ENCODE peak calls at places on chromosomes 13 and 19, in four cellular contexts. One of them, this sample, is unnamed.

GRCh38 chr13:25067054-25067453 is 28.9 kb upstream of the PABPC3 start:
- DNase-seq in fibroblast of pulmonary artery: no peak
- DNase-seq in astrocyte of the spinal cord: no peak
- DNase-seq in endodermal cell: no peak
- DNase-seq in this sample: no peak

GRCh38 chr19:38702278-38702677 is 42.0 kb downstream of the CAPN12 start:
- DNase-seq in fibroblast of pulmonary artery: no peak
- DNase-seq in astrocyte of the spinal cord: no peak
- DNase-seq in endodermal cell: no peak
- DNase-seq in this sample: no peak

GRCh38 chr13:51318015-51318414 is 21.5 kb upstream of the SERPINE3 start:
- DNase-seq in fibroblast of pulmonary artery: no peak
- DNase-seq in astrocyte of the spinal cord: no peak
- DNase-seq in endodermal cell: peak
- DNase-seq in this sample: no peak

GRCh38 chr19:39397360-39398296 is 6.5 kb downstream of the MED29 start:
- DNase-seq in fibroblast of pulmonary artery: peak
- DNase-seq in astrocyte of the spinal cord: peak
- DNase-seq in endodermal cell: peak
- DNase-seq in this sample: no peak

GRCh38 chr13:22063416-22064124 is 392.7 kb downstream of the FGF9 start:
- DNase-seq in fibroblast of pulmonary artery: no peak
- DNase-seq in astrocyte of the spinal cord: no peak
- DNase-seq in endodermal cell: no peak
- DNase-seq in this sample: no peak

GRCh38 chr19:50378169-50378862 is 2.1 kb downstream of the NR1H2 start:
- DNase-seq in fibroblast of pulmonary artery: no peak
- DNase-seq in astrocyte of the spinal cord: no peak
- DNase-seq in endodermal cell: no peak
- DNase-seq in this sample: no peak

GRCh38 chr19:49687150-49687549 is 2.2 kb upstream of the ADM5 start:
- DNase-seq in fibroblast of pulmonary artery: no peak
- DNase-seq in astrocyte of the spinal cord: no peak
- DNase-seq in endodermal cell: no peak
- DNase-seq in this sample: no peak

GRCh38 chr19:41339936-41340335 is 13.8 kb downstream of the TGFB1 start:
- DNase-seq in fibroblast of pulmonary artery: peak
- DNase-seq in astrocyte of the spinal cord: no peak
- DNase-seq in endodermal cell: no peak
- DNase-seq in this sample: no peak

GRCh38 chr19:48837081-48837524 is 812 bp upstream of the HSD17B14 start:
- DNase-seq in fibroblast of pulmonary artery: peak
- DNase-seq in astrocyte of the spinal cord: peak
- DNase-seq in endodermal cell: peak
- DNase-seq in this sample: no peak

DNA sequence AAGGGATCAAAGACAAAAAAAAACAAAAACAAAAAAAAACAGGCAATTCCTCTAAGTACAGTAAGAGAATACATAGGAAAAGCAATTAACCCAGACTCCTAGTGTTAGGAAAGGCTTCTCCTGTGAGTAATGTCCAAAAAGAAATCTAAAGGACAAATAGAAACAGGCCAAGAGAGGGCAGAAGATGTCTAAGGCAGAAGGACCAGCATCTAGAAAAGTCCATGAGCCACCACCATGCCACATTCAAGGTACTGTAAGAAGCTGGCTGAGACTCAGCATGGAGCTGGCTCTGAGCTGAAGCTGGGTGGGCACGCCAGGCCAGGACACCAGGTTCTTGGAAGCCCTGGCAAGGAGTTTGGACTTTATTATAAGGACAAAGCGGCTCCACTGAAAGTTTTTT is 118.1 kb upstream of the FRY start:
- DNase-seq in fibroblast of pulmonary artery: no peak
- DNase-seq in astrocyte of the spinal cord: peak
- DNase-seq in endodermal cell: no peak
- DNase-seq in this sample: no peak
- TF ChIP-seq CTCF in fibroblast of pulmonary artery: no peak
- TF ChIP-seq CTCF in astrocyte of the spinal cord: no peak
- TF ChIP-seq CTCF in endodermal cell: no peak
- TF ChIP-seq CTCF in this sample: no peak

DNA sequence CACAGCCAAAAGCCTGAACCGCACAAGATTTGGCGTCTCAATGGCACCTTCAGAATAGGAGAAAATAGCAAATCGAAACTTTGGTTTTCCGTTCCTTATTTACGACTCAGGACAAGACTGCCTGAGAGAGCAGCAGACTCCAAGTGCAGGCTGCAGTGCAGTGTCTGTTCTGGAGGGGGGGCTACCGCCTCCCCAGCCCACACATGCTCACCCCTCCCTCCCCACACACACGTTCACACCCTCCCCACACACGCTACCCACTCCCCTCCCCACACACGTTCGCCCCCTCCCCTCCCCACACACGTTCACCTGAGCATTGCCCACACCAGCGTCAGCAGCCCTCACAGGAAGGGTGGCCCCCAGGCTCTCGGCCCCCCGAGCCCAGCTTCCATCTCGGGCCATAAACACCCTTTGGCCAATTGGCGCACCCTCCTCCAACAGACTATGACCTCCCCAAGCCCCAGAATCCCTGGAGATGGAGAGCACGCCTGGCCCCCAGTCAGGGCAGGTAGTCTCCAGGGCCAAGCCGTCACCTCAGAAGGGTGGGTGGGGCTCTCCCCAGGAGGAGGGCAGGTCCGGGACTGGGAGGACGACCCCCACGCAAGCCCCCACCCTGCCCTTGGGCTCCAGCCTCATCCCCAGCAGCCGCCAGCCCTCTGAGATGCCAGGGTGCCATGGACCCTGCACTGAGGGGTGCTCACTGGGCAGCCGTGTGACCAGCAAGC is 27.6 kb downstream of the RASA3 start:
- DNase-seq in fibroblast of pulmonary artery: no peak
- DNase-seq in astrocyte of the spinal cord: no peak
- DNase-seq in endodermal cell: peak
- DNase-seq in this sample: no peak
- H3K4me3 ChIP-seq in fibroblast of pulmonary artery: no peak
- H3K4me3 ChIP-seq in astrocyte of the spinal cord: no peak
- H3K4me3 ChIP-seq in endodermal cell: no peak
- H3K4me3 ChIP-seq in this sample: no peak

DNA sequence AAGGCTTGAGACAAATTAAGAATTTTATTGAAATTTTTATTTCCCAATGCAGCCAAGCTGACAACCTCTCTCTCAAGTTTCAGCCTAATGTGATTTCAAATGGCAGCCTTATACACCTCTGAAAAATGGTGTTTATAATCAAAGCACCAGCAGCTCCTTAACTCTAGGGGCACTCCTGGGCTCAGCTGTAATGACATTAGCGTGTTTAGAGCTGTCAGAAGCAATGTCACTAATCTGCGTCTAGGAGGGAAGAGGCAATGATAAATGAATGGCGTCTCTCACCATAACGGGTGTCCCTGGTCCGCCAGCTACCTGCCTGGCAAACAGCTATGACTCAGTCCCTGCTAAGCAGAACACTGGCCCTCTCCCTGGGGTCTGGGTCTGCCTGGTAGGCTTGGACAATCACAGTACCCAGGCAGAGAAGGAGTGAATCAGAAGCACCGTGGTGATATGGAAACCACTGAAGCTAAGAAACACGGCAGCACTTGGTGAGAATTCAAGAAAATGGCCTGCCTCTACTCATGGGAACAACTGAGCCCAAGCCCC is 131.8 kb upstream of the VSTM2B start:
- DNase-seq in fibroblast of pulmonary artery: no peak
- DNase-seq in astrocyte of the spinal cord: no peak
- DNase-seq in endodermal cell: no peak
- DNase-seq in this sample: no peak
- TF ChIP-seq CTCF in fibroblast of pulmonary artery: no peak
- TF ChIP-seq CTCF in astrocyte of the spinal cord: no peak
- TF ChIP-seq CTCF in endodermal cell: peak
- TF ChIP-seq CTCF in this sample: no peak

GRCh38 chr19:54247106-54247930 is 4.7 kb upstream of the LILRA6 start:
- DNase-seq in fibroblast of pulmonary artery: no peak
- DNase-seq in astrocyte of the spinal cord: no peak
- DNase-seq in endodermal cell: peak
- DNase-seq in this sample: no peak
- H3K4me3 ChIP-seq in fibroblast of pulmonary artery: no peak
- H3K4me3 ChIP-seq in astrocyte of the spinal cord: no peak
- H3K4me3 ChIP-seq in endodermal cell: no peak
- H3K4me3 ChIP-seq in this sample: no peak

DNA sequence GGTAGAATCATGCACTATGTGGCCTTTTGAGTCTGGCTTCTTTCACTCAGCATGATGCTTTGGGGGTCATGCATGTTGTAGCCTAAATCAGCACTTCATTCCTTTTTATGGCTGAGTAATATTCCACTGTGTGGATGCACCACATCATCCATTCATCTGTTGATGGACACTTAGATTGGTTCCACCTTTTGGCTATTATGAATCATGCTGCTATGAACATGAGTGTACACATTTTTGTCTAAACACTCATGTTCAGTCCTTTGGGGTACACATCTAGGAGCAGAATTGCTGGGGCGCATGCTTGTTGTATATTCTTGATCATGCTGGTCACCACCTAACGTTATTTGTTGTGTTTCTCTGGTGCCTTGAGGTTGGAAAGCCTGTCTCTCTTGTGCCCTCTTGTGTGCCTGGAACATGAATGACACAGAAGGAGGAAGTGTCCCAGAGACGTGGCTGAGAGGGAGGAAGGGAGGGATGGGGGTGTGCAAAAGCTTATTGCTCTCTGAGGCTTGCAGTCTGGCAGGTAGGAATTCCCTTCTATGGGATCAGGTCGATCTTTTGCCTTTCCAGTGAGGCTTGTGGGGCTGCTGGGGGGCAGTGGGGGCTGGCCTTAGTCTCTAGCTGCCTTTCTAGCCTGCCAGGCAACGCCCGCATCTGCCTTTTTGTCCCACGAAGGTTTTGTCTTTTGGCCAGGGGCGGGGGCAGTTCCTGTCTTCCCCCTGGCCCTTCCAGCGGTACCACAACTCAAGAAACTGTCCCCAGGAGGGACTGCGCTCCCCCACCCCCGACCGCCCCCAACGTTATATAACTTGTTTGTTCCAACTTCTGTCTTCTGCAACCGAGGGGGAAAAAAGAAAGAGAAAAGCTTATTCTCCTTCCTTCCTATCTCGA is 7.6 kb downstream of the KLHL26 start:
- DNase-seq in fibroblast of pulmonary artery: no peak
- DNase-seq in astrocyte of the spinal cord: no peak
- DNase-seq in endodermal cell: no peak
- DNase-seq in this sample: no peak
- TF ChIP-seq CTCF in fibroblast of pulmonary artery: no peak
- TF ChIP-seq CTCF in astrocyte of the spinal cord: no peak
- TF ChIP-seq CTCF in endodermal cell: peak
- TF ChIP-seq CTCF in this sample: no peak

GRCh38 chr19:46650445-46650844 is 10.5 kb downstream of the DACT3 start:
- DNase-seq in fibroblast of pulmonary artery: no peak
- DNase-seq in astrocyte of the spinal cord: no peak
- DNase-seq in endodermal cell: no peak
- DNase-seq in this sample: no peak

GRCh38 chr19:46660008-46660517 is 919 bp downstream of the DACT3 start:
- DNase-seq in fibroblast of pulmonary artery: peak
- DNase-seq in astrocyte of the spinal cord: no peak
- DNase-seq in endodermal cell: peak
- DNase-seq in this sample: no peak

GRCh38 chr19:46659151-46660007 is 1.6 kb downstream of the DACT3 start:
- DNase-seq in fibroblast of pulmonary artery: peak
- DNase-seq in astrocyte of the spinal cord: no peak
- DNase-seq in endodermal cell: peak
- DNase-seq in this sample: no peak

GRCh38 chr19:46656541-46656940 is 4.4 kb downstream of the DACT3 start:
- DNase-seq in fibroblast of pulmonary artery: no peak
- DNase-seq in astrocyte of the spinal cord: no peak
- DNase-seq in endodermal cell: no peak
- DNase-seq in this sample: no peak

DNA sequence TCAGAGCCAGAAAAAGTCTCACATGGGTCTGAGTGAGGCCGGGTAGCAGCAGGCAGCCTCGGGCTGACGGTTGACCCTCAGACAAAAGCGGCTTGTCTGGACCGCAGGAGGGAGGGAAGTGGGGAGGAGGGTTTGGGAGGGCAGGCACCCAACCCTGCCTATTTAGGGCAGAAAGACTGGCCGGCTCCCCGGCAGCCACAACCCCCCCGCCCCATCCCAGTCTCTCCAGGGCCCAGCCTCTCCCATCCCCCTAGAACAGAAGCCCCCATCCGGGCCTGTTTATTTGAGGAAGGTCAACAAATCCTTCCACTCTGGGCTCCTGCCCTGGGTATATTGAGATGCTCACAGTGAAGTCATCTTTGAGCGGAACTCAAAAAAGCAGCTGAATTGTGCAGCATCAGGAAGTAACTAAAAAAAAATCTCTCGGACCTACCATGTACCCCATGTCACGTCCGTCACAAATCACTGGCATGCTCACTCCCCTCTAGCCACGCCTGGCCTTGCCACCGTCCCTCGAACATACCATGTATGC is 6.3 kb downstream of the DACT3 start:
- DNase-seq in fibroblast of pulmonary artery: no peak
- DNase-seq in astrocyte of the spinal cord: no peak
- DNase-seq in endodermal cell: peak
- DNase-seq in this sample: no peak
- H3K4me3 ChIP-seq in fibroblast of pulmonary artery: no peak
- H3K4me3 ChIP-seq in astrocyte of the spinal cord: no peak
- H3K4me3 ChIP-seq in endodermal cell: no peak
- H3K4me3 ChIP-seq in this sample: no peak

DNA sequence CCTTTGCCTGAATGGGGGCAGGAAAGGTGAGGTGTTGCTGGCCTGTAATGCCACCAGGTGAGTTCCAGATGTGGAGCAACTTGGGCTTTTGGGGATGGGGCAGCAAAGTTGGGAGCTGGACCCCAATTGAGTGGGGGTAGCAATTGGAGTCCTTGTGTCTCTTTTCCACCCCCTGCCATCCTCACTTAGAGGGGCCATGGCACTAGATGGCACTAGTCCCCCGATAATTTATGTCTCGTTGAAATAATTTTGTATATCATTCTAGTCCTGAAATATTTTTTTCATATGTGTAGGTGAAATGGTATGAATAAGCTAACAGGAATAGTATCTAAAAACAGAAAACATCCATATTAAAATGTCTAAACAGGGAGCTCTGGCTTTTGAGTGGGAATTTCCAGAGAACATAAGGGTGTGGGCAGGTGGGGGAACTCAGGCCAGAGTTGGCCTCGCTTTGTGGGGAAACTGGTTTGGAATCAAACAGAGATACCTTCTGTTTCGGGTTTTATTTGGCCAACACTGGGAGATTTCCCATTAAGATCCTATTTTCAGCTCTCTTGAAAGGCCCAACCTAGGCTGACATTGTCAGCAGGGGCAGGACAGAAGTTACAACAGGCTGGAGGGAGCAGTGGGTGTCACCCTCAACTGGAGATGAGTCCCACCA is 3.4 kb downstream of the ZNF576 start:
- DNase-seq in fibroblast of pulmonary artery: no peak
- DNase-seq in astrocyte of the spinal cord: no peak
- DNase-seq in endodermal cell: no peak
- DNase-seq in this sample: no peak
- TF ChIP-seq CTCF in fibroblast of pulmonary artery: no peak
- TF ChIP-seq CTCF in astrocyte of the spinal cord: peak
- TF ChIP-seq CTCF in endodermal cell: no peak
- TF ChIP-seq CTCF in this sample: no peak

This sample was measured in astrocyte of the cerebellum.